ENCODE peak calls at places on chromosomes 16 and 17, in eight cellular contexts. H, X, F, Z, R, K, S and Q are unnamed samples.

GRCh38 chr16:51722467-51722866 is 571.4 kb upstream of the SALL1 start:
- DNase-seq in H (no peak), X (no peak), F (no peak), Z (no peak), R (no peak), K (no peak), S (no peak), Q (no peak)

GRCh38 chr17:63293310-63293709 is 152.8 kb downstream of the CYB561 start:
- DNase-seq in H (no peak), X (peak), F (no peak), Z (no peak), R (peak), K (no peak), S (no peak), Q (no peak)

GRCh38 chr17:7855643-7856080 is 796 bp downstream of the TMEM88 start:
- DNase-seq in H (no peak), X (no peak), F (no peak), Z (no peak), R (no peak), K (no peak), S (peak), Q (no peak)

GRCh38 chr17:82813299-82814051 is 26.3 kb downstream of the ZNF750 start:
- DNase-seq in H (no peak), X (no peak), F (no peak), Z (no peak), R (no peak), K (no peak), S (no peak), Q (no peak)

GRCh38 chr16:83682126-83682857 is 125.5 kb upstream of the HSBP1 start:
- DNase-seq in H (no peak), X (peak), F (no peak), Z (peak), R (no peak), K (no peak), S (no peak), Q (no peak)

GRCh38 chr17:8572767-8573166 is 57.8 kb downstream of the MYH10 start:
- DNase-seq in H (no peak), X (peak), F (no peak), Z (no peak), R (peak), K (no peak), S (no peak), Q (no peak)

GRCh38 chr16:76837872-76838271 is 353.1 kb upstream of the MON1B start:
- DNase-seq in H (no peak), X (no peak), F (no peak), Z (no peak), R (no peak), K (no peak), S (no peak), Q (no peak)

GRCh38 chr17:40963838-40964237 is 2.9 kb downstream of the KRT39 start:
- DNase-seq in H (no peak), X (no peak), F (no peak), Z (peak), R (peak), K (no peak), S (no peak), Q (no peak)

GRCh38 chr17:77836557-77837041 is 121.9 kb upstream of the TNRC6C start:
- DNase-seq in H (no peak), X (peak), F (no peak), Z (peak), R (peak), K (no peak), S (no peak), Q (no peak)

GRCh38 chr17:3695723-3696411 is at the start of gene P2RX5:
- DNase-seq in H (no peak), X (peak), F (no peak), Z (no peak), R (no peak), K (no peak), S (no peak), Q (no peak)

GRCh38 chr16:27515874-27516353 is 33.8 kb downstream of the GTF3C1 start:
- DNase-seq in H (no peak), X (no peak), F (no peak), Z (no peak), R (peak), K (no peak), S (no peak), Q (no peak)

GRCh38 chr16:56789360-56789759 is 59.4 kb downstream of the NUP93 start:
- DNase-seq in H (peak), X (peak), F (no peak), Z (peak), R (peak), K (peak), S (no peak), Q (peak)

GRCh38 chr17:82058855-82059249 is 6.8 kb downstream of the DUS1L start:
- DNase-seq in H (no peak), X (no peak), F (no peak), Z (no peak), R (no peak), K (no peak), S (no peak), Q (no peak)

GRCh38 chr17:16037636-16038035 is 38.0 kb downstream of the TTC19 start:
- DNase-seq in H (no peak), X (no peak), F (no peak), Z (no peak), R (no peak), K (no peak), S (no peak), Q (no peak)

GRCh38 chr17:19703776-19704371 is 12.5 kb downstream of the SLC47A2 start:
- DNase-seq in H (no peak), X (no peak), F (no peak), Z (no peak), R (no peak), K (no peak), S (no peak), Q (no peak)

GRCh38 chr17:44464037-44464436 is 39.2 kb downstream of the GPATCH8 start:
- DNase-seq in H (no peak), X (peak), F (no peak), Z (no peak), R (peak), K (no peak), S (no peak), Q (no peak)

GRCh38 chr17:16927641-16928321 is 44.1 kb downstream of the TNFRSF13B start:
- DNase-seq in H (no peak), X (no peak), F (no peak), Z (no peak), R (no peak), K (no peak), S (peak), Q (no peak)

GRCh38 chr17:80886641-80887573 is 104.7 kb upstream of the CHMP6 start:
- DNase-seq in H (no peak), X (no peak), F (no peak), Z (no peak), R (no peak), K (no peak), S (no peak), Q (no peak)

GRCh38 chr17:38693700-38694329 is 11.3 kb upstream of the MLLT6 start:
- DNase-seq in H (no peak), X (peak), F (no peak), Z (no peak), R (peak), K (no peak), S (peak), Q (peak)

GRCh38 chr17:43018008-43018853 is 4.0 kb downstream of the VAT1 start:
- DNase-seq in H (no peak), X (no peak), F (no peak), Z (no peak), R (no peak), K (peak), S (no peak), Q (no peak)

GRCh38 chr17:61353211-61353610 is 46.4 kb upstream of the TBX2 start:
- DNase-seq in H (no peak), X (no peak), F (no peak), Z (no peak), R (no peak), K (no peak), S (no peak), Q (no peak)

GRCh38 chr16:18941471-18941870 is 15.3 kb upstream of the SMG1 start:
- DNase-seq in H (no peak), X (no peak), F (no peak), Z (no peak), R (no peak), K (no peak), S (no peak), Q (no peak)

GRCh38 chr17:59616253-59616920 is 3.3 kb upstream of the CLTC start:
- DNase-seq in H (no peak), X (no peak), F (no peak), Z (no peak), R (no peak), K (no peak), S (no peak), Q (no peak)

GRCh38 chr17:69361156-69361555 is 34.2 kb upstream of the ABCA5 start:
- DNase-seq in H (no peak), X (no peak), F (no peak), Z (no peak), R (no peak), K (no peak), S (no peak), Q (no peak)

GRCh38 chr17:38558751-38559024 is 47.1 kb downstream of the SRCIN1 start:
- DNase-seq in H (no peak), X (no peak), F (no peak), Z (no peak), R (no peak), K (peak), S (no peak), Q (no peak)

GRCh38 chr16:15521390-15521757 is 87.0 kb downstream of the BMERB1 start:
- DNase-seq in H (no peak), X (no peak), F (no peak), Z (no peak), R (peak), K (no peak), S (no peak), Q (no peak)

GRCh38 chr16:67104845-67105244 is 4.9 kb upstream of the PHAF1 start:
- DNase-seq in H (no peak), X (no peak), F (no peak), Z (no peak), R (no peak), K (no peak), S (no peak), Q (peak)

GRCh38 chr16:85303354-85303883 is 191.1 kb upstream of the CIBAR2 start:
- DNase-seq in H (peak), X (no peak), F (no peak), Z (peak), R (peak), K (peak), S (no peak), Q (peak)